ENCODE peak calls at places on chromosomes 6 and 20, in five cellular contexts. U is adrenal gland; A is esophagus squamous epithelium; C is effector memory CD4-positive, alpha-beta T cell; K is kidney. W is an unnamed sample. For H3K4me1, the result is how much of the 10 kb centered on the place peaks cover.

GRCh38 chr6:14108571-14109410 is 8.8 kb upstream of the CD83 start:
- DNase-seq in A (no peak), C (peak), U (peak), K (no peak), W (no peak)

GRCh38 chr6:40138273-40138720 is 204.0 kb upstream of the MOCS1 start:
- DNase-seq in U (no peak), A (no peak), K (no peak), C (no peak), W (no peak)

GRCh38 chr20:370151-370600 is 10.4 kb upstream of the TRIB3 start:
- DNase-seq in K (peak), C (no peak), A (no peak), U (no peak), W (no peak)

GRCh38 chr6:87330961-87331360 is 1.9 kb upstream of the GJB7 start:
- DNase-seq in U (no peak), A (no peak), K (no peak), C (no peak), W (no peak)

GRCh38 chr20:3046677-3047462 is 1.0 kb downstream of the MRPS26 start:
- DNase-seq in C (no peak), K (no peak), U (no peak), A (no peak), W (no peak)

GRCh38 chr20:24165336-24166126 is 177.0 kb upstream of the GGTLC1 start:
- DNase-seq in C (no peak), U (no peak), K (no peak), A (no peak), W (no peak)

GRCh38 chr6:38271081-38271480 is 368.6 kb downstream of the BTBD9 start:
- DNase-seq in C (no peak), K (no peak), A (no peak), U (no peak), W (no peak)

GRCh38 chr6:169407338-169407737 is 153.7 kb upstream of the THBS2 start:
- DNase-seq in C (no peak), K (no peak), U (no peak), A (no peak), W (no peak)

GRCh38 chr6:130132286-130132701 is 90.5 kb downstream of the SAMD3 start:
- DNase-seq in A (no peak), U (no peak), C (peak), K (no peak), W (no peak)

GRCh38 chr6:116467514-116467913 is 6.3 kb downstream of the CALHM6 start:
- DNase-seq in K (no peak), C (no peak), A (no peak), U (no peak), W (no peak)

GRCh38 chr6:106128981-106129761 is 43.0 kb downstream of the PRDM1 start:
- DNase-seq in U (no peak), C (no peak), K (no peak), A (no peak), W (no peak)

GRCh38 chr6:70396796-70397729 is 16.2 kb upstream of the FAM135A start:
- DNase-seq in K (no peak), A (no peak), C (no peak), U (no peak), W (no peak)

GRCh38 chr6:490251-491037 is 98.9 kb downstream of the IRF4 start:
- DNase-seq in U (no peak), K (no peak), A (no peak), C (no peak), W (no peak)

GRCh38 chr6:83824388-83824801 is 28.8 kb upstream of the RIPPLY2 start:
- DNase-seq in K (no peak), C (no peak), A (no peak), U (no peak), W (no peak)

GRCh38 chr6:128098000-128098581 is 197.2 kb upstream of the THEMIS start:
- DNase-seq in U (no peak), C (no peak), A (no peak), K (no peak), W (no peak)

GRCh38 chr6:3227363-3228045 is at the start of gene TUBB2B:
- DNase-seq in U (no peak), A (no peak), K (peak), C (no peak), W (no peak)

GRCh38 chr20:63740070-63740500 is 509 bp downstream of the SLC2A4RG start:
- DNase-seq in A (no peak), K (peak), C (peak), U (peak), W (peak)

GRCh38 chr6:109465772-109466171 is 10.2 kb upstream of the MICAL1 start:
- DNase-seq in U (no peak), C (no peak), A (no peak), K (peak), W (no peak)

GRCh38 chr6:13331516-13332348 is 3.4 kb upstream of the TBC1D7 start:
- DNase-seq in U (no peak), K (no peak), A (no peak), C (no peak), W (no peak)

DNA sequence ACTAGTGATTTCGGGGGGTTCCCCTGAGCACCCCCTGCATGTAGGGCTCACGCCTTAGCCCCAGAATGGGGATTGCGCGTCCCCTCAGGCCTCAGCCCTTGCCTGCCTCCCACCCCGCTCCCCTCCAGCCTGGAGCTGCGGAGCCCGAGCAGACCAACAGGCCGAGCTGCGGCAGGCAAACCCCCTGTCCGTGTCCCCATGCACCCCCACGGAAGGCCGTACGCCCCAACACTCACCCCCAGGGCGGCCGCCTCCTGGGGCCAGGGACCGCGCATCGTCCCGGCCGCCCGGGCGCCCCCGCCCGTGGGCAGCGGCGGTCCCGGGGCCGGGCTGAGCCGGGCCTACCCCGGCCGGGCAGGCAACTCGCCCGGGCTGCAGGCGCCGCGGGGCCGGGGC is 1.2 kb upstream of the KCNB1 start:
- DNase-seq in U (no peak), A (no peak), C (no peak), K (peak), W (no peak)
- H3K4me3 ChIP-seq in U (no peak), A (peak), C (no peak), K (no peak), W (peak)

GRCh38 chr20:57439432-57439831 is 48.2 kb downstream of the RBM38 start:
- DNase-seq in K (peak), A (no peak), C (no peak), U (peak), W (peak)
- H3K4me1 ChIP-seq in K (under half), A (under half), C (under half), U (under half), W (under half)

DNA sequence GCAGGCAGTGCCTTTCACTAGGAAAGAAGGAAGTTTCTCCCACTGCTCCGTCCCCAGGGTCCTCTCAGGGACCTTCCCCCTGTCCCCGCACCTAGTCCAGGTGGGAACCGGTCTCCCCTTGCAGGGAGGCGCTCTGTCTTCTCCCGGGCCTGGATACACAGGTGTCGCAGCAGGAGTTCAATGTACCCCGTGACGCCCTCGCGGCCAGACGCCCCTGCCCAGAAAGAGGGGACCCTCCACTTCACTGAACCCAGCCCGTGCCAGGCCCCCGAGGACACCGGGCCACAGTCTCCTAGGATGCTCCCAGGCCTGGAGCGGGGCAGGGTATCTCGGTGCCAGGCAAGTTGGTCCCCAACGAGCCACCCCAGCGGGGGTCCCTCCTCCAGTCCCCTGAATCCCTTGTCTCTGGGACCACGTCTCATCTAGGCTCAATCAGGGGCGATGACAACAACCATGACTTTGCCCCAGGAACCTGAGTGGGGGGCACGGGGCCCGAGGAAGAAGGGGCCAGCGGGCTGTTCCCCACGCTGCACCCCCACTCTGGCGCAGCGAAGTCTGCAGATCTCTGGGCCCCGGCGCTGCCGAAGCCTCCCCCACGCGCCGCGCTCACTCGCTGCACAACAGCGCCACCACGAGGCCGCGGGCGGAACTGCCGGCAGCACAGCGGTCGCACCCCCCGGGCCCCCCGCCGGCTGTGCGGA is 103.0 kb downstream of the EDN3 start:
- DNase-seq in C (peak), A (no peak), K (no peak), U (peak), W (peak)
- H3K4me3 ChIP-seq in C (peak), A (peak), K (no peak), U (no peak), W (no peak)

DNA sequence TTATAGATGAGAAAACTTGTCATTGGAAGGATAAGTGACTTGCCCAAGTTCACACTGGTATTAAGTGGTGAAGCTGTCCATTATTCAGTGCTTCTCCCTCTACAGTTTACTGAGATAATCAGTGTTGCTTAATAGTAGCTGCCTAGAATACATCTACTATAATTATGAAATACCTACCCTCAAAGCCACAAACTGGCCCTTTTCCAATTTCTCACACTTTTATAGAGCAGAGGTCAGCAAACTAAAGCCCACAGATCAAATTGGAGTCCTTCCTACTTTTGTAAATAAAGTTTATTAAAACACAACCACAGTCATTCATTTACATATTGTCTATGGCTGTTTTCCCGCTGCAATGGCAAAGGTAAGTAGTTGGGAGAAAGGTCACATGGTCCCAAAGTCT is 73.5 kb downstream of the EYS start:
- DNase-seq in K (no peak), C (no peak), A (no peak), U (no peak), W (no peak)
- H3K4me1 ChIP-seq in K (under half), C (under half), A (under half), U (under half), W (under half)

W was measured in RWPE2.